ENCODE peak calls at places on chromosomes 2 and 18, in four cellular contexts. One of them, this sample, is unnamed.

GRCh38 chr2:130807659-130808385 is 28.9 kb upstream of the ARHGEF4 start:
- DNase-seq in H1: no peak
- DNase-seq in HepG2: no peak
- DNase-seq in K562: no peak
- DNase-seq in this sample: no peak

GRCh38 chr18:12929477-12930083 is 18.2 kb upstream of the SEH1L start:
- DNase-seq in HepG2: no peak
- DNase-seq in K562: no peak
- DNase-seq in H1: no peak
- DNase-seq in this sample: no peak

GRCh38 chr18:79872852-79873444 is 75.2 kb downstream of the KCNG2 start:
- DNase-seq in HepG2: no peak
- DNase-seq in K562: no peak
- DNase-seq in H1: no peak
- DNase-seq in this sample: no peak

GRCh38 chr18:7926526-7926925 is 359.4 kb downstream of the PTPRM start:
- DNase-seq in HepG2: peak
- DNase-seq in H1: no peak
- DNase-seq in K562: peak
- DNase-seq in this sample: no peak

GRCh38 chr2:196887431-196887830 is 39.1 kb downstream of the PGAP1 start:
- DNase-seq in K562: no peak
- DNase-seq in HepG2: no peak
- DNase-seq in H1: no peak
- DNase-seq in this sample: no peak

GRCh38 chr2:55051026-55051866 is 995 bp upstream of the RTN4 start:
- DNase-seq in K562: peak
- DNase-seq in HepG2: peak
- DNase-seq in H1: no peak
- DNase-seq in this sample: no peak

GRCh38 chr2:215888680-215889079 is 124.7 kb downstream of the MREG start:
- DNase-seq in K562: no peak
- DNase-seq in HepG2: no peak
- DNase-seq in H1: no peak
- DNase-seq in this sample: no peak

GRCh38 chr2:201466050-201466660 is 14.6 kb downstream of the STRADB start:
- DNase-seq in K562: no peak
- DNase-seq in HepG2: no peak
- DNase-seq in H1: no peak
- DNase-seq in this sample: no peak

GRCh38 chr2:205357732-205358131 is 324.6 kb upstream of the NRP2 start:
- DNase-seq in H1: no peak
- DNase-seq in K562: no peak
- DNase-seq in HepG2: no peak
- DNase-seq in this sample: no peak

GRCh38 chr2:240196716-240197438 is 56.4 kb upstream of the OTOS start:
- DNase-seq in K562: no peak
- DNase-seq in H1: no peak
- DNase-seq in HepG2: no peak
- DNase-seq in this sample: no peak

GRCh38 chr2:127004893-127005600 is 101.9 kb downstream of the BIN1 start:
- DNase-seq in K562: no peak
- DNase-seq in H1: no peak
- DNase-seq in HepG2: no peak
- DNase-seq in this sample: no peak

GRCh38 chr2:173037245-173038106 is 38.2 kb upstream of the MAP3K20 start:
- DNase-seq in HepG2: no peak
- DNase-seq in K562: no peak
- DNase-seq in H1: no peak
- DNase-seq in this sample: no peak

GRCh38 chr2:27065128-27065527 is 6.3 kb downstream of the OST4 start:
- DNase-seq in H1: no peak
- DNase-seq in HepG2: no peak
- DNase-seq in K562: no peak
- DNase-seq in this sample: no peak

GRCh38 chr18:3666526-3667254 is 216.7 kb downstream of the TGIF1 start:
- DNase-seq in K562: no peak
- DNase-seq in H1: no peak
- DNase-seq in HepG2: no peak
- DNase-seq in this sample: no peak

GRCh38 chr2:70340921-70341765 is 39.3 kb upstream of the FAM136A start:
- DNase-seq in K562: peak
- DNase-seq in HepG2: peak
- DNase-seq in H1: peak
- DNase-seq in this sample: peak

GRCh38 chr2:124953921-124954320 is 928.8 kb downstream of the CNTNAP5 start:
- DNase-seq in HepG2: no peak
- DNase-seq in H1: no peak
- DNase-seq in K562: no peak
- DNase-seq in this sample: no peak

GRCh38 chr2:60633615-60634014 is 80.2 kb upstream of the BCL11A start:
- DNase-seq in K562: no peak
- DNase-seq in HepG2: no peak
- DNase-seq in H1: no peak
- DNase-seq in this sample: no peak

GRCh38 chr2:170396799-170397459 is 219.0 kb downstream of the MYO3B start:
- DNase-seq in HepG2: peak
- DNase-seq in H1: no peak
- DNase-seq in K562: peak
- DNase-seq in this sample: no peak

GRCh38 chr2:147101906-147102790 is 742.7 kb upstream of the ACVR2A start:
- DNase-seq in H1: no peak
- DNase-seq in K562: no peak
- DNase-seq in HepG2: no peak
- DNase-seq in this sample: no peak

GRCh38 chr2:237264480-237265219 is 149.3 kb downstream of the COL6A3 start:
- DNase-seq in H1: no peak
- DNase-seq in HepG2: no peak
- DNase-seq in K562: no peak
- DNase-seq in this sample: no peak

GRCh38 chr2:204885747-204886146 is 340.5 kb downstream of the PARD3B start:
- DNase-seq in H1: no peak
- DNase-seq in HepG2: peak
- DNase-seq in K562: peak
- DNase-seq in this sample: peak

GRCh38 chr2:144379891-144380311 is 140.0 kb downstream of the ZEB2 start:
- DNase-seq in H1: no peak
- DNase-seq in K562: no peak
- DNase-seq in HepG2: no peak
- DNase-seq in this sample: no peak

GRCh38 chr18:26304511-26304910 is 78.3 kb downstream of the TAF4B start:
- DNase-seq in H1: no peak
- DNase-seq in HepG2: no peak
- DNase-seq in K562: no peak
- DNase-seq in this sample: no peak

GRCh38 chr2:48589170-48589767 is 28.4 kb upstream of the GTF2A1L start:
- DNase-seq in HepG2: peak
- DNase-seq in H1: no peak
- DNase-seq in K562: peak
- DNase-seq in this sample: peak

GRCh38 chr2:96103906-96104861 is 12.2 kb downstream of the ADRA2B start:
- DNase-seq in HepG2: no peak
- DNase-seq in K562: no peak
- DNase-seq in H1: peak
- DNase-seq in this sample: peak

GRCh38 chr18:76518543-76519155 is 23.6 kb upstream of the ZNF516 start:
- DNase-seq in K562: no peak
- DNase-seq in HepG2: no peak
- DNase-seq in H1: peak
- DNase-seq in this sample: peak

GRCh38 chr18:77811510-77811909 is 561.9 kb downstream of the GALR1 start:
- DNase-seq in H1: no peak
- DNase-seq in HepG2: no peak
- DNase-seq in K562: no peak
- DNase-seq in this sample: no peak

GRCh38 chr2:1594281-1595171 is 149.8 kb downstream of the PXDN start:
- DNase-seq in K562: no peak
- DNase-seq in HepG2: no peak
- DNase-seq in H1: no peak
- DNase-seq in this sample: no peak

GRCh38 chr2:114550895-114551793 is 108.7 kb downstream of the DPP10 start:
- DNase-seq in HepG2: peak
- DNase-seq in K562: peak
- DNase-seq in H1: peak
- DNase-seq in this sample: peak

DNA sequence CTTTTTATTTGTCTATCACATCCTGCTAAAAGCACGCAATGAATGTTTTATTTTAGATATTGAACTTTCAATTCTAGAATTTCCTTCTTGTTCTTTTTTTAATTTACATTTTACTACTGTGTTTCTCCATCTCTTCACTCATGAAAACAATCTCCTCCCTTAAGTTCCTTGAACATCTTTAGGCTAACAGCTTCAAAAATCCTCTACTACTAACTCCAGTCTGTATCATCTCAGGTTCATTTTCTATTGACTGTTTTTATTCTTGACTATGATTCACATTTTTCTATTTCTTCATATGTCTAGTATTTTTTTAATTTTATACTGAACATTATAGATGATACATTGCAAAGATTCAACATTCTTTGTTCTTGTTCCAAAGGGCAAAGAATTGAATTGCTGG is 79.2 kb upstream of the NCK2 start:
- DNase-seq in K562: no peak
- DNase-seq in HepG2: no peak
- DNase-seq in H1: no peak
- DNase-seq in this sample: no peak
- TF ChIP-seq CREB1 in K562: no peak
- TF ChIP-seq CREB1 in HepG2: no peak
- TF ChIP-seq CREB1 in H1: no peak
- TF ChIP-seq CREB1 in this sample: no peak

DNA sequence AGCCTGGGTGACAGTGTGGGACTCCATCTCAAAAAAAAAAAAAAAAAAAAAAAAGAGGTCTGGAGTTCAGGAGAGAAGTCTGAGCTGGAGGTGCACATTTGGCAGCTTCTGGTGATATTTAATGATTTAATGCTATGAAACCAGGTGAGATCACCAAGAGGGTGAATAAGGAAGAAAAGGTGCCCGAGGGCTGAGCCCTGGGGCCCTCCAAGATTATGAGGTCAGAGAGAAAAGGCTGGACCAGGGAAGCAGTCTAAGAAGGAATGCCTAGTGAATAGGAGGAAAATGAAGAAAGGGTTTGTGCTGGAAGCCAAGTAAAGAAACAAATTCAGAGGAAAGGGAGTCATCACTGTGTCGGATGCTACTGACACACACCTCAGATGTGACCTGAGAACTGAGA is 88.0 kb upstream of the PELI1 start:
- DNase-seq in HepG2: no peak
- DNase-seq in H1: no peak
- DNase-seq in K562: no peak
- DNase-seq in this sample: no peak
- TF ChIP-seq CREB1 in HepG2: no peak
- TF ChIP-seq CREB1 in H1: no peak
- TF ChIP-seq CREB1 in K562: no peak
- TF ChIP-seq CREB1 in this sample: no peak

DNA sequence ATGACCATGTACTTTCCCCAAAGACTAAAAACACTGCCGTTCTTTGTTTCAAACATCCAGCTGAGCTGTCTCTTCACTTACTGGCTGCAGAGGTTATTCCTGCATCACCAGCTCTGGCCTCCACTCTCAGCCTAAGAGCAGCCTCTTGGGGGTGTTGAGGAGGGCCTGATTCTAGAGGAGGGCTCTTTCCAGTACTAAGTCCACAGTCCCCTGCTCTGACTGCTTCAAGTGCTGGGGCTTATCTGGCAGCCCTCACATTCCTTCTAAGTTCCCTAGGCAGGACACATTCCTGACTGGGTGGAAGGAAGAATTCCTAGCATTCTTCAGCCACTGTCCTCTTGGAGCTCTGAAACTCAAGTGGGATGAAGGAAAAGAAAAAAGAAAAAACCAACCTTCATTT is 32.9 kb upstream of the EHBP1 start:
- DNase-seq in HepG2: peak
- DNase-seq in H1: peak
- DNase-seq in K562: no peak
- DNase-seq in this sample: peak
- TF ChIP-seq CREB1 in HepG2: no peak
- TF ChIP-seq CREB1 in H1: no peak
- TF ChIP-seq CREB1 in K562: no peak
- TF ChIP-seq CREB1 in this sample: no peak

DNA sequence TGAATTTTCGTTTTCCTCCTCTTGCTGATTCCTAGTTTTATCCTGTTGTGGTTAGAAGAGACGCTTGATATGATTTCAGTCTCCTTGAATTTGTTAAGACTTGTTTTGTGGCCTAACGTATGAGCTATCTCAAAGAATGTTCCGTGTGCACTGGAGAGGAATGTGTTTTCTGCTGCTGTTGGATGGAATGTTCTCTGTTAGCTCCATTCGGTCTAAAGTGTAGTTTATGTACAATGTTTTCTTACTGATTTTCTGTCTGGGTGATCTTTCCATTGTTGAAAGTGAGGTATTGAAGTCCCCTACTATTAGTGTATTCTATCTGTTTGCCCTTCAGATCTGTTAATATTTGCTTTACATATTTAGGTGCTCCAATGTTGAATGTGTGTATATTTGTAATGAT is 25.9 kb downstream of the COLEC11 start:
- DNase-seq in HepG2: peak
- DNase-seq in K562: no peak
- DNase-seq in H1: no peak
- DNase-seq in this sample: no peak
- TF ChIP-seq CREB1 in HepG2: no peak
- TF ChIP-seq CREB1 in K562: no peak
- TF ChIP-seq CREB1 in H1: no peak
- TF ChIP-seq CREB1 in this sample: no peak

This sample was measured in WTC11.